ENCODE peak calls at places on chromosomes 6 and 20, in eight cellular contexts. R, I, D, W, G, S, H and M are unnamed samples.

GRCh38 chr6:3325210-3325609 is 66.5 kb downstream of the PSMG4 start:
- DNase-seq in D (no peak), H (no peak), G (no peak), W (no peak), S (no peak), I (no peak), R (no peak), M (no peak)

GRCh38 chr6:30647802-30648460 is 998 bp downstream of the C6orf136 start:
- DNase-seq in R (no peak), I (no peak), S (peak; percentile 53), D (peak; percentile 92), H (no peak), W (no peak), G (no peak), M (no peak)

GRCh38 chr6:113120214-113120576 is 737.0 kb upstream of the MARCKS start:
- DNase-seq in W (no peak), R (no peak), H (no peak), I (no peak), G (no peak), D (peak; percentile 63), S (no peak), M (no peak)

GRCh38 chr20:49303211-49303610 is 25.4 kb upstream of the ZNFX1 start:
- DNase-seq in R (no peak), G (no peak), H (no peak), I (no peak), D (no peak), W (no peak), S (no peak), M (no peak)

GRCh38 chr20:7090001-7090400 is 322.5 kb downstream of the BMP2 start:
- DNase-seq in D (no peak), R (no peak), G (no peak), I (no peak), S (no peak), H (no peak), W (no peak), M (no peak)

GRCh38 chr6:42171813-42172595 is 1.2 kb upstream of the GUCA1A start:
- DNase-seq in H (no peak), S (no peak), I (no peak), D (no peak), R (no peak), G (no peak), W (no peak), M (no peak)

GRCh38 chr20:63687419-63688233 is 8.8 kb upstream of the TNFRSF6B start:
- DNase-seq in W (no peak), H (no peak), R (no peak), D (no peak), I (no peak), S (no peak), G (no peak), M (no peak)

GRCh38 chr20:49230575-49231211 is 11.5 kb downstream of the DDX27 start:
- DNase-seq in G (no peak), I (no peak), H (no peak), W (no peak), R (peak; percentile 55), S (no peak), D (peak; percentile 74), M (no peak)

GRCh38 chr6:85464260-85464644 is 14.4 kb downstream of the NT5E start:
- DNase-seq in W (no peak), R (no peak), H (no peak), D (peak; percentile 88), G (no peak), S (no peak), I (peak; percentile 61), M (peak; percentile 64)

GRCh38 chr20:22499475-22500174 is 84.7 kb downstream of the FOXA2 start:
- DNase-seq in W (no peak), S (no peak), R (no peak), I (no peak), D (no peak), G (no peak), H (no peak), M (no peak)

GRCh38 chr6:53042112-53042511 is 23.1 kb upstream of the FBXO9 start:
- DNase-seq in G (no peak), H (no peak), W (no peak), D (no peak), I (no peak), S (no peak), R (no peak), M (peak; percentile 26)

GRCh38 chr6:19446570-19446969 is 390.6 kb upstream of the ID4 start:
- DNase-seq in W (no peak), D (no peak), S (no peak), H (no peak), I (no peak), R (no peak), G (no peak), M (no peak)

GRCh38 chr20:2809690-2810089 is 5.1 kb upstream of the C20orf141 start:
- DNase-seq in G (no peak), S (no peak), W (no peak), R (no peak), H (no peak), D (no peak), I (no peak), M (no peak)

GRCh38 chr6:6246539-6246938 is 73.9 kb downstream of the F13A1 start:
- DNase-seq in H (no peak), S (no peak), D (peak; percentile 16), W (no peak), G (no peak), R (no peak), I (no peak), M (peak; percentile 33)

GRCh38 chr20:13243826-13244376 is 22.8 kb downstream of the ISM1 start:
- DNase-seq in R (no peak), I (no peak), D (no peak), W (no peak), G (no peak), S (no peak), H (no peak), M (no peak)

GRCh38 chr20:47278907-47279348 is 77.6 kb downstream of the ZMYND8 start:
- DNase-seq in I (no peak), D (no peak), W (no peak), S (no peak), H (no peak), G (no peak), R (no peak), M (no peak)

GRCh38 chr6:109513571-109514071 is 30.6 kb upstream of the ZBTB24 start:
- DNase-seq in S (no peak), I (no peak), W (no peak), D (no peak), G (no peak), R (peak; percentile 75), H (no peak), M (peak; percentile 40)

GRCh38 chr20:24701668-24702067 is 232.2 kb downstream of the SYNDIG1 start:
- DNase-seq in H (no peak), W (no peak), D (no peak), G (no peak), R (no peak), I (no peak), S (peak; percentile 1), M (no peak)